ENCODE peak calls at places on chromosomes 2 and 18, in eight cellular contexts. K is upper lobe of right lung, P is tibial nerve, Z is psoas muscle, A is K562, E is heart right ventricle, W is A549, T is bronchial epithelial cell. F is an unnamed sample.
A peak's percentile ranks its signal among the peaks of the same experiment; 100 is the strongest.

GRCh38 chr18:21004721-21005120 is 106.9 kb downstream of the ROCK1 start:
- DNase-seq in K (no peak), P (peak; percentile 60), Z (no peak), A (no peak), E (peak; percentile 45), W (peak; percentile 4), T (peak; percentile 22), F (peak; percentile 38)

GRCh38 chr18:57439985-57440330 is 4.8 kb downstream of the ONECUT2 start:
- DNase-seq in K (no peak), P (no peak), Z (no peak), A (no peak), E (no peak), W (no peak), T (no peak), F (no peak)

GRCh38 chr2:216546231-216546630 is 47.6 kb downstream of the RPL37A start:
- DNase-seq in K (no peak), P (no peak), Z (no peak), A (no peak), E (no peak), W (no peak), T (no peak), F (no peak)

GRCh38 chr2:150520887-150521664 is 33.6 kb upstream of the RND3 start:
- DNase-seq in K (no peak), P (no peak), Z (no peak), A (no peak), E (no peak), W (no peak), T (peak; percentile 95), F (no peak)

GRCh38 chr2:127225186-127225960 is 5.3 kb upstream of the CYP27C1 start:
- DNase-seq in K (no peak), P (no peak), Z (no peak), A (no peak), E (no peak), W (no peak), T (no peak), F (no peak)

GRCh38 chr2:154193246-154193645 is 321.5 kb downstream of the GALNT13 start:
- DNase-seq in K (no peak), P (no peak), Z (no peak), A (no peak), E (no peak), W (peak; percentile 7), T (no peak), F (no peak)

GRCh38 chr2:175579646-175580045 is 398.1 kb upstream of the ATP5MC3 start:
- DNase-seq in K (no peak), P (no peak), Z (no peak), A (no peak), E (no peak), W (no peak), T (no peak), F (no peak)

GRCh38 chr2:203534486-203535077 is 519 bp downstream of the RAPH1 start:
- DNase-seq in K (no peak), P (peak; percentile 9), Z (no peak), A (peak; percentile 9), E (peak; percentile 39), W (peak; percentile 9), T (peak; percentile 21), F (peak; percentile 74)

GRCh38 chr18:65439184-65439583 is 311.6 kb upstream of the CDH7 start:
- DNase-seq in K (no peak), P (no peak), Z (no peak), A (no peak), E (no peak), W (peak; percentile 1), T (no peak), F (no peak)

GRCh38 chr2:120497261-120497977 is 151.5 kb downstream of the INHBB start:
- DNase-seq in K (no peak), P (no peak), Z (no peak), A (no peak), E (no peak), W (no peak), T (no peak), F (peak; percentile 32)

GRCh38 chr2:65794994-65795393 is 362.6 kb upstream of the SPRED2 start:
- DNase-seq in K (no peak), P (no peak), Z (no peak), A (no peak), E (no peak), W (no peak), T (no peak), F (no peak)

GRCh38 chr2:67871696-67872320 is 191.0 kb downstream of the C1D start:
- DNase-seq in K (no peak), P (no peak), Z (no peak), A (no peak), E (no peak), W (no peak), T (peak; percentile 22), F (no peak)

GRCh38 chr2:196808281-196808680 is 874 bp downstream of the C2orf66 start:
- DNase-seq in K (no peak), P (no peak), Z (no peak), A (no peak), E (no peak), W (peak; percentile 13), T (no peak), F (no peak)

GRCh38 chr2:68316091-68316490 is 3.7 kb downstream of the CNRIP1 start:
- DNase-seq in K (no peak), P (no peak), Z (no peak), A (no peak), E (no peak), W (no peak), T (no peak), F (no peak)

GRCh38 chr2:132701810-132702209 is 31.8 kb upstream of the LYPD1 start:
- DNase-seq in K (no peak), P (no peak), Z (no peak), A (no peak), E (no peak), W (no peak), T (peak; percentile 25), F (no peak)

GRCh38 chr2:99682280-99683060 is 192.7 kb upstream of the REV1 start:
- DNase-seq in K (no peak), P (no peak), Z (no peak), A (no peak), E (no peak), W (no peak), T (no peak), F (no peak)
- TF ChIP-seq CTCF in K (no peak), P (no peak), Z (no peak), A (no peak), E (no peak), W (no peak), T (no peak), F (no peak)

GRCh38 chr2:44195714-44196113 is 27.0 kb downstream of the PPM1B start:
- DNase-seq in K (no peak), P (no peak), Z (no peak), A (no peak), E (no peak), W (no peak), T (no peak), F (no peak)
- TF ChIP-seq CTCF in K (no peak), P (no peak), Z (no peak), A (no peak), E (no peak), W (no peak), T (no peak), F (no peak)

DNA sequence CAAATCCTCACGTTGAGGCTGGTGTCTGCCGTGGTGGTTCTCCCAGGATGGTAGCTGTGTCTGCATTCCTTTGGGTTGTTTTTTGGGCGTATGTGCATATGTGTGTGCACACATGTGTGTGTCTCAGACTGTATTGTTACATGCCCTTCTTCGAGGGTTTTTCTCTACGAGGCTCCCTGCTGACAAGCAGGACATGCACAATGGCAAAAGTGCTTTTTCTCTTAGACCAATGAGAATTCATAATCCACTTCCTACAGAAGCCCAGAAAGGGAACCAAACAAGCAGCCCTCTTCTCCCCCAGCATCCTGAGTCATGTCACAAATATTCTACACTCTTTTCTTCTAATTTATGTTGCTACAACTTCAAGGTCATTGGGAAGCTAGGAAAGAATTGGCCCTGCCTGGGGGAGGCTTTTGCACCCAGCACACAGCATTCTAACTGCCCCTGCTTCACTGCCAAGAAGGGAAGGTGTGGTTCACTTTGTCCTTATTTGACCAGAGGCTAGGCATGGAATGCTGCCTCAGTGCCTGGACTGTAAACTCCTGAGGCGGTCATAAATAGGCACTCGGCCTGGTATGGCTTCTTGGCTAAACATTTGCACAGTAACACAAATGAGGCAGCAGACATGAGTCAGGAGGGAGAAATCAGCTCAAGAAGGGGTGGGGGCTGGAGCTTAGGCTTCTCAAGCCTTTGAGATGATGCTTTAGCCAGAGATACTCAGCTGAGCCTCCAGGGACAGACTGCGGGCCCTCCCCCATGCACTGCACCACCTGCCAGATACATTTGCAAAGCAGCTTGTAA is 92.6 kb upstream of the KLF7 start:
- DNase-seq in K (no peak), P (peak; percentile 17), Z (peak; percentile 58), A (no peak), E (peak; percentile 71), W (peak; percentile 97), T (peak; percentile 96), F (peak; percentile 51)
- TF ChIP-seq CTCF in K (no peak), P (no peak), Z (no peak), A (no peak), E (no peak), W (no peak), T (no peak), F (no peak)

GRCh38 chr2:15076668-15077067 is 444.2 kb downstream of the LRATD1 start:
- DNase-seq in K (no peak), P (no peak), Z (no peak), A (no peak), E (no peak), W (no peak), T (no peak), F (no peak)

GRCh38 chr2:15072836-15073235 is 440.3 kb downstream of the LRATD1 start:
- DNase-seq in K (no peak), P (no peak), Z (no peak), A (no peak), E (no peak), W (no peak), T (no peak), F (no peak)

GRCh38 chr2:15074319-15074718 is 441.8 kb downstream of the LRATD1 start:
- DNase-seq in K (no peak), P (no peak), Z (no peak), A (no peak), E (no peak), W (no peak), T (no peak), F (no peak)

GRCh38 chr2:15073639-15074038 is 441.1 kb downstream of the LRATD1 start:
- DNase-seq in K (no peak), P (no peak), Z (no peak), A (no peak), E (no peak), W (no peak), T (no peak), F (no peak)

DNA sequence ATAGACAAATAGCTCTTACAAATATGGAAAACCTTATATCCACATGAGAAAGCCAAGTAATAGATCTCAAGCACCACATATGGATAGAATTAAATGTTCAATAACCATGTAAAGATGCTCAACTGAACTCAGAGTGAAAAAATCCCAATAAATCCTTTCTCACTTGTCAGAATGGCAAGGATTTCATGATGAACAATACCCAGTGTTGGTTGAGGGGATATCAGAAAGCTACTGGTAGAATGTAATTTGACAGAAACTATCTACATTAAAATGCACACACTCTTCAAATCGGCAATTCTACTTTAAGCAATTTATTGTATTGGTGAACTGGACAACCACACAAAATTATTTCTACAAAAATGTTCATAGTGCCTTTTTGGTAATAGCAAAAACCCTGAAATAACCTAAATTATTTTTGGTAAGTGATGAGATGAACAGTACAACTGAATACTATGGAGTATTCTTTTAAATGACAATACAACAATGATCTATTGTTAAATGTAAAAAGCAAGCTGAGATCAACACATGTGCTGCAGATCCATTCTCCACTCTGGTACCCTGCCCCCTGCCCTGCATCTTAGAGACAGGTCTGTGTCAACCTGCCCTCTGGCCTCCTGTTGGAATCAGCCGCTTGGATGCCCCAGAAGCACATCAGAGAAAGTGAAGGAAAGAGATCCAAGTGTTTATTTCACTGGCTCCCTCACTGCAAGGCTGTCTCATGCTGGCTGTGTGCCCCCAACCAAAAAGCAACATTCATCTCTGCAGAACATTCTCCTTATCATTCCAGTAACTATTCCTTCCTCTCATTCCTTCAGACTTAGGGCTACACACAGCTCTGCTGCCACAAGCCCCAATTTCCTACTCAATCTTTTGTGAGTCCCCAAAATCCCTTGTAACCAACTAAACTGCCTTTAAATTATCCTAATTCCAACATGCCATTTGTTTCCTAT is 442.5 kb downstream of the LRATD1 start:
- DNase-seq in K (no peak), P (no peak), Z (no peak), A (no peak), E (no peak), W (no peak), T (no peak), F (no peak)
- TF ChIP-seq CTCF in K (no peak), P (no peak), Z (no peak), A (no peak), E (no peak), W (no peak), T (no peak), F (no peak)

F was measured in heart left ventricle.